ENCODE peak calls at places on chromosomes 16 and 17, in four cellular contexts. X, S, U and V are unnamed samples.

GRCh38 chr16:85366031-85366763 is 246.9 kb upstream of the GSE1 start:
- DNase-seq in X (peak; percentile 81), S (no peak), U (no peak), V (no peak)

GRCh38 chr17:81337449-81337848 is 42.3 kb upstream of the SLC38A10 start:
- DNase-seq in X (no peak), S (peak; percentile 49), U (no peak), V (no peak)

GRCh38 chr16:26824469-26824868 is 242.3 kb upstream of the C16orf82 start:
- DNase-seq in X (no peak), S (no peak), U (no peak), V (no peak)

GRCh38 chr16:88303890-88304819 is 78.6 kb upstream of the ZNF469 start:
- DNase-seq in X (no peak), S (no peak), U (no peak), V (no peak)

GRCh38 chr17:2050871-2051387 is 4.0 kb upstream of the HIC1 start:
- DNase-seq in X (no peak), S (peak; percentile 52), U (no peak), V (no peak)

GRCh38 chr16:22670551-22670970 is 143.4 kb upstream of the HS3ST2 start:
- DNase-seq in X (peak; percentile 12), S (no peak), U (no peak), V (no peak)

GRCh38 chr16:46715769-46716305 is 26.4 kb downstream of the ORC6 start:
- DNase-seq in X (no peak), S (no peak), U (no peak), V (no peak)

GRCh38 chr17:3918372-3919122 is 2.3 kb upstream of the P2RX1 start:
- DNase-seq in X (no peak), S (no peak), U (no peak), V (no peak)

GRCh38 chr16:11208916-11209665 is 46.9 kb downstream of the SOCS1 start:
- DNase-seq in X (no peak), S (no peak), U (no peak), V (no peak)

GRCh38 chr17:74430706-74431567 is 951 bp upstream of the GPRC5C start:
- DNase-seq in X (peak; percentile 89), S (peak; percentile 82), U (no peak), V (no peak)

GRCh38 chr17:7894866-7895265 is 6.3 kb downstream of the CHD3 start:
- DNase-seq in X (no peak), S (peak; percentile 12), U (no peak), V (no peak)

GRCh38 chr17:50931003-50931878 is 65.1 kb upstream of the TOB1 start:
- DNase-seq in X (peak; percentile 81), S (peak; percentile 87), U (peak; percentile 33), V (peak; percentile 48)

GRCh38 chr16:46850619-46851555 is 19.9 kb upstream of the C16orf87 start:
- DNase-seq in X (no peak), S (no peak), U (no peak), V (no peak)

GRCh38 chr17:81825841-81826471 is 7.1 kb downstream of the MCRIP1 start:
- DNase-seq in X (no peak), S (no peak), U (no peak), V (no peak)

GRCh38 chr17:35315283-35315682 is 58.1 kb downstream of the SLFN11 start:
- DNase-seq in X (no peak), S (no peak), U (no peak), V (no peak)

GRCh38 chr16:29674188-29674587 is 4.8 kb upstream of the QPRT start:
- DNase-seq in X (peak; percentile 71), S (peak; percentile 49), U (no peak), V (no peak)

GRCh38 chr17:78458739-78459335 is 80.4 kb downstream of the PGS1 start:
- DNase-seq in X (peak; percentile 82), S (no peak), U (no peak), V (no peak)

GRCh38 chr17:55825213-55825612 is 74.4 kb downstream of the PCTP start:
- DNase-seq in X (peak; percentile 24), S (no peak), U (no peak), V (no peak)

GRCh38 chr17:76645481-76645880 is 1.9 kb upstream of the ST6GALNAC1 start:
- DNase-seq in X (no peak), S (no peak), U (no peak), V (no peak)

GRCh38 chr17:48586355-48586924 is 3.6 kb downstream of the HOXB3 start:
- DNase-seq in X (no peak), S (no peak), U (no peak), V (no peak)

GRCh38 chr17:66925811-66926500 is 38.6 kb upstream of the CACNG4 start:
- DNase-seq in X (no peak), S (no peak), U (no peak), V (no peak)

GRCh38 chr16:7086842-7087616 is 245.6 kb upstream of the RBFOX1 start:
- DNase-seq in X (peak; percentile 7), S (peak; percentile 53), U (no peak), V (peak; percentile 21)

GRCh38 chr17:49553676-49554335 is 21.9 kb upstream of the NXPH3 start:
- DNase-seq in X (no peak), S (no peak), U (no peak), V (no peak)

GRCh38 chr17:38867179-38867994 is 2.5 kb upstream of the LASP1 start:
- DNase-seq in X (peak; percentile 77), S (peak; percentile 67), U (peak; percentile 58), V (no peak)

GRCh38 chr16:84462296-84463210 is 41.9 kb downstream of the MEAK7 start:
- DNase-seq in X (no peak), S (no peak), U (no peak), V (no peak)

GRCh38 chr16:54123766-54124165 is 162.8 kb downstream of the IRX3 start:
- DNase-seq in X (no peak), S (no peak), U (no peak), V (no peak)

GRCh38 chr17:77794846-77795245 is 163.7 kb upstream of the TNRC6C start:
- DNase-seq in X (no peak), S (no peak), U (no peak), V (no peak)

GRCh38 chr16:20020083-20020482 is 53.6 kb downstream of the GPR139 start:
- DNase-seq in X (no peak), S (no peak), U (no peak), V (no peak)

GRCh38 chr16:22217890-22218730 is 12.0 kb downstream of the EEF2K start:
- DNase-seq in X (no peak), S (no peak), U (no peak), V (no peak)

GRCh38 chr16:85334718-85335583 is 222.7 kb upstream of the CIBAR2 start:
- DNase-seq in X (no peak), S (no peak), U (no peak), V (no peak)

GRCh38 chr17:53150101-53150698 is 672.5 kb upstream of the KIF2B start:
- DNase-seq in X (peak; percentile 8), S (no peak), U (no peak), V (no peak)

GRCh38 chr16:65312795-65313194 is 190.9 kb upstream of the CDH11 start:
- DNase-seq in X (no peak), S (no peak), U (no peak), V (no peak)

GRCh38 chr17:57463103-57463885 is 207.0 kb downstream of the MSI2 start:
- DNase-seq in X (no peak), S (no peak), U (no peak), V (no peak)

GRCh38 chr16:56673916-56674315 is 4.3 kb downstream of the MT1H start:
- DNase-seq in X (peak; percentile 5), S (no peak), U (no peak), V (no peak)

GRCh38 chr16:30697264-30698138 is 1.5 kb upstream of the SRCAP start:
- DNase-seq in X (no peak), S (no peak), U (no peak), V (peak; percentile 79)

GRCh38 chr17:68592004-68592403 is 9.2 kb downstream of the FAM20A start:
- DNase-seq in X (no peak), S (no peak), U (no peak), V (no peak)

GRCh38 chr17:35254107-35254802 is 11.4 kb downstream of the SLFN5 start:
- DNase-seq in X (no peak), S (peak; percentile 78), U (no peak), V (no peak)

GRCh38 chr17:43667506-43668438 is 6.0 kb upstream of the MEOX1 start:
- DNase-seq in X (no peak), S (no peak), U (no peak), V (no peak)

GRCh38 chr16:23670137-23670776 is 8.4 kb upstream of the PLK1 start:
- DNase-seq in X (no peak), S (no peak), U (no peak), V (no peak)